ENCODE peak calls at places on chromosome 17, in four cellular contexts. G is stimulated activated naive CD8-positive, alpha-beta T cell treated with anti-CD3 and anti-CD28 coated beads, Interleukin-15, amount 100 ng/mL, for 72 hours; F is B cell; M is NCI-H2029. N is an unnamed sample.

GRCh38 chr17:48241131-48241591 is 133.6 kb downstream of the SNX11 start:
- DNase-seq in G (peak; percentile 24), F (no peak), M (no peak), N (no peak)

GRCh38 chr17:74390680-74391653 is 23.7 kb downstream of the GPR142 start:
- DNase-seq in G (no peak), F (no peak), M (no peak), N (no peak)

GRCh38 chr17:3965123-3965800 is 1.0 kb upstream of the ATP2A3 start:
- DNase-seq in G (peak; percentile 73), F (peak; percentile 83), M (no peak), N (peak; percentile 63)

GRCh38 chr17:62696256-62696655 is 68.8 kb downstream of the MRC2 start:
- DNase-seq in G (no peak), F (peak; percentile 31), M (no peak), N (no peak)

GRCh38 chr17:81062014-81062413 is 27.1 kb downstream of the BAIAP2 start:
- DNase-seq in G (no peak), F (no peak), M (no peak), N (no peak)

GRCh38 chr17:61284174-61284573 is 115.5 kb upstream of the TBX2 start:
- DNase-seq in G (no peak), F (no peak), M (no peak), N (no peak)

GRCh38 chr17:10224592-10225195 is 26.3 kb upstream of the GAS7 start:
- DNase-seq in G (no peak), F (no peak), M (no peak), N (no peak)

GRCh38 chr17:13671771-13672170 is 70.0 kb upstream of the HS3ST3A1 start:
- DNase-seq in G (no peak), F (no peak), M (no peak), N (no peak)

GRCh38 chr17:13740692-13741091 is 139.0 kb upstream of the HS3ST3A1 start:
- DNase-seq in G (no peak), F (no peak), M (no peak), N (no peak)

GRCh38 chr17:80245566-80246265 is 14.9 kb upstream of the RNF213 start:
- DNase-seq in G (no peak), F (no peak), M (no peak), N (no peak)

GRCh38 chr17:76458580-76459490 is 5.9 kb upstream of the UBE2O start:
- DNase-seq in G (no peak), F (peak; percentile 74), M (no peak), N (no peak)

GRCh38 chr17:44069974-44070454 is 521 bp upstream of the G6PC3 start:
- DNase-seq in G (no peak), F (no peak), M (no peak), N (no peak)

GRCh38 chr17:62933986-62934385 is 32.0 kb upstream of the TANC2 start:
- DNase-seq in G (no peak), F (no peak), M (peak; percentile 7), N (no peak)

GRCh38 chr17:45341389-45342158 is 24.8 kb upstream of the MAP3K14 start:
- DNase-seq in G (no peak), F (no peak), M (no peak), N (no peak)

GRCh38 chr17:29127840-29128239 is 52.4 kb downstream of the MYO18A start:
- DNase-seq in G (no peak), F (no peak), M (no peak), N (no peak)